ENCODE peak calls at places on chromosome 16, in seven cellular contexts. One of them, this sample, is unnamed.

GRCh38 chr16:19696312-19696711 is 21.7 kb downstream of the KNOP1 start:
- DNase-seq in IMR-90: peak
- DNase-seq in H9: no peak
- DNase-seq in neuronal stem cell: no peak
- DNase-seq in H1: no peak
- DNase-seq in trophoblast cell: no peak
- DNase-seq in mesenchymal stem cell: peak
- DNase-seq in this sample: no peak

GRCh38 chr16:83705856-83706255 is 101.9 kb upstream of the HSBP1 start:
- DNase-seq in neuronal stem cell: no peak
- DNase-seq in H1: no peak
- DNase-seq in trophoblast cell: peak
- DNase-seq in IMR-90: no peak
- DNase-seq in mesenchymal stem cell: peak
- DNase-seq in H9: no peak
- DNase-seq in this sample: peak

GRCh38 chr16:10922328-10923145 is 19.7 kb downstream of the DEXI start:
- DNase-seq in IMR-90: peak
- DNase-seq in H9: no peak
- DNase-seq in neuronal stem cell: no peak
- DNase-seq in H1: no peak
- DNase-seq in mesenchymal stem cell: no peak
- DNase-seq in trophoblast cell: no peak
- DNase-seq in this sample: no peak

GRCh38 chr16:79613009-79613408 is 12.5 kb upstream of the MAF start:
- DNase-seq in H1: no peak
- DNase-seq in mesenchymal stem cell: no peak
- DNase-seq in H9: no peak
- DNase-seq in trophoblast cell: no peak
- DNase-seq in neuronal stem cell: no peak
- DNase-seq in IMR-90: no peak
- DNase-seq in this sample: no peak

GRCh38 chr16:11079657-11080187 is 135.4 kb downstream of the CLEC16A start:
- DNase-seq in neuronal stem cell: no peak
- DNase-seq in trophoblast cell: peak
- DNase-seq in IMR-90: peak
- DNase-seq in mesenchymal stem cell: peak
- DNase-seq in H9: no peak
- DNase-seq in H1: no peak
- DNase-seq in this sample: no peak

GRCh38 chr16:14050297-14051027 is 20.7 kb upstream of the MRTFB start:
- DNase-seq in H1: peak
- DNase-seq in trophoblast cell: peak
- DNase-seq in IMR-90: peak
- DNase-seq in H9: peak
- DNase-seq in mesenchymal stem cell: no peak
- DNase-seq in neuronal stem cell: peak
- DNase-seq in this sample: peak

GRCh38 chr16:2719328-2720062 is 529 bp downstream of the PRSS27 start:
- DNase-seq in neuronal stem cell: no peak
- DNase-seq in trophoblast cell: peak
- DNase-seq in H9: no peak
- DNase-seq in H1: no peak
- DNase-seq in mesenchymal stem cell: no peak
- DNase-seq in IMR-90: no peak
- DNase-seq in this sample: no peak

GRCh38 chr16:82748026-82748425 is 121.3 kb downstream of the CDH13 start:
- DNase-seq in neuronal stem cell: no peak
- DNase-seq in IMR-90: peak
- DNase-seq in H1: no peak
- DNase-seq in trophoblast cell: no peak
- DNase-seq in mesenchymal stem cell: peak
- DNase-seq in H9: no peak
- DNase-seq in this sample: no peak

GRCh38 chr16:66551362-66551761 is 1.0 kb upstream of the CKLF start:
- DNase-seq in IMR-90: peak
- DNase-seq in trophoblast cell: no peak
- DNase-seq in H1: no peak
- DNase-seq in H9: peak
- DNase-seq in neuronal stem cell: no peak
- DNase-seq in mesenchymal stem cell: peak
- DNase-seq in this sample: peak

GRCh38 chr16:27149986-27150385 is 53.3 kb upstream of the KDM8 start:
- DNase-seq in neuronal stem cell: no peak
- DNase-seq in mesenchymal stem cell: no peak
- DNase-seq in trophoblast cell: no peak
- DNase-seq in H9: no peak
- DNase-seq in IMR-90: no peak
- DNase-seq in H1: no peak
- DNase-seq in this sample: no peak

GRCh38 chr16:67386861-67387455 is 6.3 kb downstream of the TPPP3 start:
- DNase-seq in neuronal stem cell: no peak
- DNase-seq in mesenchymal stem cell: no peak
- DNase-seq in trophoblast cell: no peak
- DNase-seq in H9: no peak
- DNase-seq in IMR-90: no peak
- DNase-seq in H1: no peak
- DNase-seq in this sample: no peak

GRCh38 chr16:15526097-15526496 is 91.7 kb downstream of the BMERB1 start:
- DNase-seq in trophoblast cell: no peak
- DNase-seq in H9: no peak
- DNase-seq in neuronal stem cell: no peak
- DNase-seq in H1: no peak
- DNase-seq in IMR-90: no peak
- DNase-seq in mesenchymal stem cell: no peak
- DNase-seq in this sample: no peak

GRCh38 chr16:89188064-89188441 is 12.3 kb downstream of the SLC22A31 start:
- DNase-seq in mesenchymal stem cell: no peak
- DNase-seq in IMR-90: no peak
- DNase-seq in H9: no peak
- DNase-seq in trophoblast cell: no peak
- DNase-seq in H1: no peak
- DNase-seq in neuronal stem cell: no peak
- DNase-seq in this sample: no peak

GRCh38 chr16:60642956-60643355 is 1393.3 kb downstream of the CDH8 start:
- DNase-seq in trophoblast cell: no peak
- DNase-seq in H9: no peak
- DNase-seq in neuronal stem cell: no peak
- DNase-seq in IMR-90: no peak
- DNase-seq in mesenchymal stem cell: no peak
- DNase-seq in H1: no peak
- DNase-seq in this sample: peak

GRCh38 chr16:49019081-49019633 is 262.5 kb downstream of the CBLN1 start:
- DNase-seq in IMR-90: peak
- DNase-seq in neuronal stem cell: peak
- DNase-seq in trophoblast cell: no peak
- DNase-seq in mesenchymal stem cell: no peak
- DNase-seq in H1: peak
- DNase-seq in H9: peak
- DNase-seq in this sample: peak

GRCh38 chr16:27983244-27983643 is 80.3 kb downstream of the GSG1L start:
- DNase-seq in IMR-90: no peak
- DNase-seq in H9: no peak
- DNase-seq in trophoblast cell: no peak
- DNase-seq in neuronal stem cell: no peak
- DNase-seq in mesenchymal stem cell: no peak
- DNase-seq in H1: no peak
- DNase-seq in this sample: no peak

GRCh38 chr16:81453091-81453728 is 8.6 kb downstream of the CMIP start:
- DNase-seq in H1: no peak
- DNase-seq in H9: no peak
- DNase-seq in mesenchymal stem cell: no peak
- DNase-seq in trophoblast cell: no peak
- DNase-seq in neuronal stem cell: no peak
- DNase-seq in IMR-90: no peak
- DNase-seq in this sample: no peak

GRCh38 chr16:88285514-88285822 is 97.3 kb upstream of the ZNF469 start:
- DNase-seq in H1: no peak
- DNase-seq in neuronal stem cell: no peak
- DNase-seq in mesenchymal stem cell: no peak
- DNase-seq in trophoblast cell: no peak
- DNase-seq in IMR-90: no peak
- DNase-seq in H9: no peak
- DNase-seq in this sample: no peak

GRCh38 chr16:47965439-47965838 is 190.4 kb downstream of the ABCC12 start:
- DNase-seq in IMR-90: peak
- DNase-seq in H1: peak
- DNase-seq in H9: peak
- DNase-seq in trophoblast cell: no peak
- DNase-seq in neuronal stem cell: peak
- DNase-seq in mesenchymal stem cell: no peak
- DNase-seq in this sample: peak

GRCh38 chr16:87914326-87914725 is 22.0 kb downstream of the CA5A start:
- DNase-seq in H9: no peak
- DNase-seq in trophoblast cell: no peak
- DNase-seq in IMR-90: no peak
- DNase-seq in H1: no peak
- DNase-seq in mesenchymal stem cell: no peak
- DNase-seq in neuronal stem cell: no peak
- DNase-seq in this sample: no peak

GRCh38 chr16:77183137-77183536 is 7.9 kb upstream of the MON1B start:
- DNase-seq in mesenchymal stem cell: no peak
- DNase-seq in trophoblast cell: peak
- DNase-seq in H9: no peak
- DNase-seq in H1: no peak
- DNase-seq in neuronal stem cell: no peak
- DNase-seq in IMR-90: peak
- DNase-seq in this sample: no peak

GRCh38 chr16:30925646-30926332 is 2.4 kb downstream of the FBXL19 start:
- DNase-seq in neuronal stem cell: no peak
- DNase-seq in H9: no peak
- DNase-seq in IMR-90: no peak
- DNase-seq in mesenchymal stem cell: no peak
- DNase-seq in H1: no peak
- DNase-seq in trophoblast cell: no peak
- DNase-seq in this sample: no peak
- H3K23ac ChIP-seq in neuronal stem cell: no peak
- H3K23ac ChIP-seq in H9: no peak
- H3K23ac ChIP-seq in IMR-90: no peak
- H3K23ac ChIP-seq in mesenchymal stem cell: no peak
- H3K23ac ChIP-seq in H1: no peak
- H3K23ac ChIP-seq in trophoblast cell: no peak
- H3K23ac ChIP-seq in this sample: no peak

GRCh38 chr16:59369523-59369922 is 635.4 kb upstream of the GOT2 start:
- DNase-seq in H9: no peak
- DNase-seq in IMR-90: no peak
- DNase-seq in trophoblast cell: no peak
- DNase-seq in mesenchymal stem cell: no peak
- DNase-seq in H1: no peak
- DNase-seq in neuronal stem cell: no peak
- DNase-seq in this sample: no peak
- H3K4ac ChIP-seq in H9: no peak
- H3K4ac ChIP-seq in IMR-90: no peak
- H3K4ac ChIP-seq in trophoblast cell: no peak
- H3K4ac ChIP-seq in mesenchymal stem cell: no peak
- H3K4ac ChIP-seq in H1: no peak
- H3K4ac ChIP-seq in neuronal stem cell: no peak
- H3K4ac ChIP-seq in this sample: no peak

DNA sequence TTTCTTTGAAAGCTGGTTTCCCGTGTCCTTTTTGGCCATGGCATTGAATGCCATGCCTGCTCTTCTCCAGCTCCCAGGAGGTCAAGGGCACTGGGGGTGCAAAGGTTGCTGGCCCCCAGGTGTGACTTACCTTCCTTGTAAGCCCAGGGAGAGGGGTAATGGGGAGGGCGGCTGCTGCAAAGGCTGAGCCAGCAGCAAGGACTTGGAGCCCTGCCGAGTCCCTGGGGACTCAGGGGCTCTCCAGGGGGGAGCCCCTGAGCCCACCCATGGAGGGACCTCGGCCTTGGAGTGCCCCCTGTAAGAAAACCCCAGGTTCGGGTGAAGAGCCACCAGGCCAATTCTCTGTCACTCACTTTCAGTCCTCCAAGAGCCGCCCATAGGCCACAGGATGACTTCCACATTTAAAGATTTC is 5.9 kb upstream of the CCL22 start:
- DNase-seq in trophoblast cell: no peak
- DNase-seq in IMR-90: no peak
- DNase-seq in neuronal stem cell: no peak
- DNase-seq in mesenchymal stem cell: no peak
- DNase-seq in H1: no peak
- DNase-seq in H9: no peak
- DNase-seq in this sample: no peak
- H3K23ac ChIP-seq in trophoblast cell: no peak
- H3K23ac ChIP-seq in IMR-90: no peak
- H3K23ac ChIP-seq in neuronal stem cell: no peak
- H3K23ac ChIP-seq in mesenchymal stem cell: no peak
- H3K23ac ChIP-seq in H1: no peak
- H3K23ac ChIP-seq in H9: no peak
- H3K23ac ChIP-seq in this sample: no peak

GRCh38 chr16:3785413-3785812 is 68.1 kb upstream of the TRAP1 start:
- DNase-seq in IMR-90: no peak
- DNase-seq in H9: no peak
- DNase-seq in mesenchymal stem cell: no peak
- DNase-seq in H1: no peak
- DNase-seq in trophoblast cell: no peak
- DNase-seq in neuronal stem cell: no peak
- DNase-seq in this sample: no peak

GRCh38 chr16:3783516-3783915 is 66.2 kb upstream of the TRAP1 start:
- DNase-seq in H9: no peak
- DNase-seq in neuronal stem cell: no peak
- DNase-seq in trophoblast cell: no peak
- DNase-seq in H1: no peak
- DNase-seq in IMR-90: no peak
- DNase-seq in mesenchymal stem cell: no peak
- DNase-seq in this sample: no peak

GRCh38 chr16:3782566-3782965 is 65.2 kb upstream of the TRAP1 start:
- DNase-seq in IMR-90: no peak
- DNase-seq in neuronal stem cell: no peak
- DNase-seq in H9: no peak
- DNase-seq in mesenchymal stem cell: no peak
- DNase-seq in H1: no peak
- DNase-seq in trophoblast cell: no peak
- DNase-seq in this sample: no peak

GRCh38 chr16:3780570-3780969 is 63.2 kb upstream of the TRAP1 start:
- DNase-seq in neuronal stem cell: no peak
- DNase-seq in H1: no peak
- DNase-seq in mesenchymal stem cell: peak
- DNase-seq in trophoblast cell: no peak
- DNase-seq in H9: no peak
- DNase-seq in IMR-90: peak
- DNase-seq in this sample: no peak

DNA sequence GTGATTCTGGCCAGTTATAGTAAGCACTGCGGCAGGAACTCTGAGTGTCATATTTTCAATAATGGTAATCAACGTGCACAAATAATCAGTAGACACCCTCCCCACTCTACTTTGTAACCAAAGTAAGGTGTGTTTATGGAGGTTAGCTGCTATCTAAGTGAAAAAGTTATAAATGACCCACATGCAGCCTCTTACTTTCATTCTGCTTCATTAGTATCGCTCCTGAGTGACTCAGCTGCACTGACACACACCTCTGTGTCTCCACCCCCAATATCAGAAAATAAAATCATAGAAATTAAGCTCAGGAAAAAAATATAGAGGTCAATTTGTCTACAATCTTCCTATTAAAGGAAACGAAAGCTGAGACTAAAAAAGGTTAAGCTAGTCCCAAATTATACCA is 64.1 kb upstream of the TRAP1 start:
- DNase-seq in H9: no peak
- DNase-seq in trophoblast cell: no peak
- DNase-seq in IMR-90: no peak
- DNase-seq in neuronal stem cell: no peak
- DNase-seq in mesenchymal stem cell: no peak
- DNase-seq in H1: no peak
- DNase-seq in this sample: no peak
- H3K4ac ChIP-seq in H9: no peak
- H3K4ac ChIP-seq in trophoblast cell: no peak
- H3K4ac ChIP-seq in IMR-90: no peak
- H3K4ac ChIP-seq in neuronal stem cell: no peak
- H3K4ac ChIP-seq in mesenchymal stem cell: no peak
- H3K4ac ChIP-seq in H1: no peak
- H3K4ac ChIP-seq in this sample: no peak